ENCODE peak calls at places on chromosomes 5 and 9, in five cellular contexts. A, V, H, W and P are unnamed samples.

GRCh38 chr5:108420755-108421154 is 38.9 kb upstream of the FBXL17 start:
- DNase-seq in A (no peak), W (no peak), V (no peak), H (no peak), P (no peak)

GRCh38 chr5:66671305-66671704 is 75.1 kb downstream of the MAST4 start:
- DNase-seq in V (no peak), W (no peak), H (no peak), A (no peak), P (no peak)

GRCh38 chr5:172953776-172954189 is 5.4 kb upstream of the RPL26L1 start:
- DNase-seq in A (no peak), W (no peak), V (no peak), H (no peak), P (no peak)

GRCh38 chr9:127539259-127539981 is 72.7 kb upstream of the STXBP1 start:
- DNase-seq in V (no peak), W (no peak), H (no peak), A (no peak), P (no peak)

GRCh38 chr9:21710792-21711191 is 91.6 kb upstream of the MTAP start:
- DNase-seq in H (no peak), W (no peak), V (no peak), A (no peak), P (no peak)

GRCh38 chr5:109947667-109948066 is 257.9 kb downstream of the MAN2A1 start:
- DNase-seq in H (no peak), V (no peak), A (no peak), W (no peak), P (no peak)

GRCh38 chr9:97384406-97385262 is 27.3 kb upstream of the TDRD7 start:
- DNase-seq in V (no peak), H (no peak), W (no peak), A (no peak), P (no peak)

GRCh38 chr5:31049461-31049860 is 144.0 kb upstream of the CDH6 start:
- DNase-seq in V (no peak), W (no peak), H (no peak), A (no peak), P (no peak)

GRCh38 chr5:6583049-6583880 is 49.6 kb downstream of the NSUN2 start:
- DNase-seq in W (peak), H (peak), V (no peak), A (peak), P (peak)

GRCh38 chr5:81208904-81209303 is 24.2 kb upstream of the CKMT2 start:
- DNase-seq in H (no peak), V (no peak), A (no peak), W (no peak), P (no peak)

GRCh38 chr5:180313677-180314076 is 21.8 kb upstream of the MAPK9 start:
- DNase-seq in H (peak), V (peak), A (no peak), W (no peak), P (no peak)

GRCh38 chr5:178674334-178674733 is 47.5 kb upstream of the CLK4 start:
- DNase-seq in H (no peak), V (no peak), W (no peak), A (no peak), P (no peak)

GRCh38 chr5:139660916-139661814 is 13.0 kb downstream of the CXXC5 start:
- DNase-seq in H (no peak), W (peak), A (no peak), V (peak), P (no peak)

GRCh38 chr9:137181680-137182079 is 6.7 kb downstream of the ANAPC2 start:
- DNase-seq in H (no peak), W (no peak), V (no peak), A (no peak), P (no peak)

GRCh38 chr5:36444582-36444999 is 142.9 kb upstream of the RANBP3L start:
- DNase-seq in H (no peak), A (no peak), V (peak), W (no peak), P (peak)

GRCh38 chr5:13941468-13941867 is 3.0 kb downstream of the DNAH5 start:
- DNase-seq in V (no peak), H (no peak), A (no peak), W (no peak), P (no peak)

GRCh38 chr5:33457124-33457523 is 16.4 kb downstream of the TARS1 start:
- DNase-seq in A (no peak), H (no peak), V (no peak), W (no peak), P (no peak)

GRCh38 chr5:97135868-97136267 is 6.5 kb downstream of the LIX1 start:
- DNase-seq in A (no peak), W (no peak), H (no peak), V (no peak), P (no peak)

GRCh38 chr9:98172604-98173003 is 19.8 kb downstream of the CORO2A start:
- DNase-seq in W (no peak), H (peak), A (no peak), V (peak), P (peak)

GRCh38 chr5:31702709-31703108 is 63.8 kb downstream of the PDZD2 start:
- DNase-seq in V (no peak), A (no peak), W (no peak), H (no peak), P (no peak)

GRCh38 chr9:137618105-137619067 is at the start of gene EHMT1:
- DNase-seq in V (peak), A (peak), W (peak), H (peak), P (peak)

GRCh38 chr5:148452499-148453193 is 68.9 kb downstream of the FBXO38 start:
- DNase-seq in V (no peak), W (no peak), A (no peak), H (no peak), P (no peak)

GRCh38 chr9:20220286-20220685 is 402.0 kb downstream of the MLLT3 start:
- DNase-seq in V (no peak), H (no peak), A (no peak), W (no peak), P (no peak)

GRCh38 chr5:35197351-35197750 is 32.9 kb downstream of the PRLR start:
- DNase-seq in V (no peak), W (no peak), A (no peak), H (no peak), P (no peak)

GRCh38 chr5:163821142-163821541 is 315.7 kb downstream of the MAT2B start:
- DNase-seq in W (no peak), V (no peak), A (no peak), H (no peak), P (no peak)

GRCh38 chr9:117403848-117404247 is 11.0 kb downstream of the ASTN2 start:
- DNase-seq in V (no peak), W (no peak), H (no peak), A (no peak), P (no peak)

GRCh38 chr5:143233020-143233419 is 170.5 kb downstream of the NR3C1 start:
- DNase-seq in W (no peak), V (no peak), A (no peak), H (no peak), P (no peak)

GRCh38 chr5:116598871-116599270 is 24.2 kb upstream of the SEMA6A start:
- DNase-seq in A (no peak), H (no peak), V (no peak), W (no peak), P (no peak)

GRCh38 chr5:150224483-150225027 is 34.7 kb downstream of the SLC6A7 start:
- DNase-seq in W (no peak), A (no peak), V (no peak), H (no peak), P (no peak)